ENCODE peak calls at places on chromosomes 7 and 10, in seven cellular contexts. One of them, this sample, is unnamed.

GRCh38 chr10:62323751-62324150 is 50.4 kb upstream of the ZNF365 start:
- DNase-seq in A549: no peak
- DNase-seq in B cell: no peak
- DNase-seq in astrocyte: peak
- DNase-seq in IMR-90: no peak
- DNase-seq in left ventricle myocardium inferior: no peak
- DNase-seq in lung: no peak
- DNase-seq in this sample: no peak

GRCh38 chr7:7957513-7957912 is 11.1 kb upstream of the GLCCI1 start:
- DNase-seq in IMR-90: peak
- DNase-seq in B cell: no peak
- DNase-seq in A549: no peak
- DNase-seq in left ventricle myocardium inferior: no peak
- DNase-seq in astrocyte: no peak
- DNase-seq in lung: no peak
- DNase-seq in this sample: no peak

GRCh38 chr7:24902276-24902675 is 77.7 kb downstream of the OSBPL3 start:
- DNase-seq in left ventricle myocardium inferior: no peak
- DNase-seq in astrocyte: no peak
- DNase-seq in A549: no peak
- DNase-seq in lung: no peak
- DNase-seq in IMR-90: peak
- DNase-seq in B cell: no peak
- DNase-seq in this sample: no peak

GRCh38 chr7:80637911-80638765 is at the start of gene CD36:
- DNase-seq in A549: no peak
- DNase-seq in astrocyte: no peak
- DNase-seq in lung: no peak
- DNase-seq in B cell: no peak
- DNase-seq in left ventricle myocardium inferior: no peak
- DNase-seq in IMR-90: no peak
- DNase-seq in this sample: no peak

GRCh38 chr7:29929018-29929807 is 60.4 kb downstream of the SCRN1 start:
- DNase-seq in lung: no peak
- DNase-seq in left ventricle myocardium inferior: no peak
- DNase-seq in IMR-90: no peak
- DNase-seq in A549: no peak
- DNase-seq in B cell: no peak
- DNase-seq in astrocyte: no peak
- DNase-seq in this sample: no peak

GRCh38 chr10:130997267-130998045 is 314.1 kb downstream of the TCERG1L start:
- DNase-seq in left ventricle myocardium inferior: no peak
- DNase-seq in A549: no peak
- DNase-seq in B cell: no peak
- DNase-seq in astrocyte: no peak
- DNase-seq in IMR-90: no peak
- DNase-seq in lung: peak
- DNase-seq in this sample: no peak

GRCh38 chr10:73113543-73113942 is 3.3 kb downstream of the NUDT13 start:
- DNase-seq in IMR-90: peak
- DNase-seq in left ventricle myocardium inferior: no peak
- DNase-seq in astrocyte: no peak
- DNase-seq in A549: no peak
- DNase-seq in lung: no peak
- DNase-seq in B cell: no peak
- DNase-seq in this sample: no peak

GRCh38 chr10:79357180-79357579 is 9.9 kb downstream of the PPIF start:
- DNase-seq in IMR-90: no peak
- DNase-seq in astrocyte: no peak
- DNase-seq in lung: no peak
- DNase-seq in B cell: no peak
- DNase-seq in A549: no peak
- DNase-seq in left ventricle myocardium inferior: no peak
- DNase-seq in this sample: no peak

GRCh38 chr7:140059288-140060242 is 3.2 kb downstream of the PARP12 start:
- DNase-seq in left ventricle myocardium inferior: peak
- DNase-seq in astrocyte: peak
- DNase-seq in lung: peak
- DNase-seq in A549: peak
- DNase-seq in B cell: no peak
- DNase-seq in IMR-90: peak
- DNase-seq in this sample: no peak

GRCh38 chr7:47226688-47227087 is 355.2 kb downstream of the TNS3 start:
- DNase-seq in left ventricle myocardium inferior: no peak
- DNase-seq in lung: no peak
- DNase-seq in IMR-90: no peak
- DNase-seq in B cell: no peak
- DNase-seq in astrocyte: no peak
- DNase-seq in A549: no peak
- DNase-seq in this sample: no peak

GRCh38 chr7:158881731-158882130 is 25.4 kb downstream of the DYNC2I1 start:
- DNase-seq in astrocyte: no peak
- DNase-seq in A549: no peak
- DNase-seq in lung: no peak
- DNase-seq in B cell: no peak
- DNase-seq in IMR-90: no peak
- DNase-seq in left ventricle myocardium inferior: no peak
- DNase-seq in this sample: no peak

GRCh38 chr7:55593172-55593514 is 20.8 kb upstream of the VOPP1 start:
- DNase-seq in lung: no peak
- DNase-seq in astrocyte: no peak
- DNase-seq in B cell: no peak
- DNase-seq in A549: no peak
- DNase-seq in left ventricle myocardium inferior: no peak
- DNase-seq in IMR-90: no peak
- DNase-seq in this sample: no peak

GRCh38 chr7:153193144-153193595 is 433.6 kb downstream of the ACTR3B start:
- DNase-seq in left ventricle myocardium inferior: no peak
- DNase-seq in astrocyte: no peak
- DNase-seq in A549: peak
- DNase-seq in B cell: no peak
- DNase-seq in IMR-90: no peak
- DNase-seq in lung: peak
- DNase-seq in this sample: peak

GRCh38 chr7:30113144-30113543 is 21.6 kb upstream of the MTURN start:
- DNase-seq in lung: no peak
- DNase-seq in A549: no peak
- DNase-seq in B cell: no peak
- DNase-seq in astrocyte: no peak
- DNase-seq in left ventricle myocardium inferior: no peak
- DNase-seq in IMR-90: no peak
- DNase-seq in this sample: no peak

GRCh38 chr7:117686311-117686935 is 186.8 kb downstream of the CTTNBP2 start:
- DNase-seq in A549: no peak
- DNase-seq in lung: no peak
- DNase-seq in astrocyte: no peak
- DNase-seq in B cell: no peak
- DNase-seq in left ventricle myocardium inferior: no peak
- DNase-seq in IMR-90: no peak
- DNase-seq in this sample: no peak

GRCh38 chr7:69564454-69565417 is 33.5 kb upstream of the AUTS2 start:
- DNase-seq in B cell: no peak
- DNase-seq in IMR-90: no peak
- DNase-seq in A549: no peak
- DNase-seq in left ventricle myocardium inferior: no peak
- DNase-seq in astrocyte: peak
- DNase-seq in lung: peak
- DNase-seq in this sample: no peak

GRCh38 chr7:66639773-66640172 is 11.1 kb downstream of the KCTD7 start:
- DNase-seq in left ventricle myocardium inferior: no peak
- DNase-seq in IMR-90: no peak
- DNase-seq in A549: no peak
- DNase-seq in B cell: no peak
- DNase-seq in astrocyte: no peak
- DNase-seq in lung: no peak
- DNase-seq in this sample: no peak

GRCh38 chr7:66640802-66641525 is 12.3 kb downstream of the KCTD7 start:
- DNase-seq in astrocyte: no peak
- DNase-seq in IMR-90: no peak
- DNase-seq in lung: no peak
- DNase-seq in A549: no peak
- DNase-seq in left ventricle myocardium inferior: no peak
- DNase-seq in B cell: no peak
- DNase-seq in this sample: no peak

GRCh38 chr7:66641526-66641871 is 12.8 kb downstream of the KCTD7 start:
- DNase-seq in lung: no peak
- DNase-seq in A549: no peak
- DNase-seq in B cell: no peak
- DNase-seq in astrocyte: no peak
- DNase-seq in IMR-90: no peak
- DNase-seq in left ventricle myocardium inferior: no peak
- DNase-seq in this sample: no peak

GRCh38 chr7:66642186-66642585 is 13.5 kb downstream of the KCTD7 start:
- DNase-seq in astrocyte: no peak
- DNase-seq in lung: no peak
- DNase-seq in A549: no peak
- DNase-seq in B cell: no peak
- DNase-seq in IMR-90: no peak
- DNase-seq in left ventricle myocardium inferior: no peak
- DNase-seq in this sample: no peak

DNA sequence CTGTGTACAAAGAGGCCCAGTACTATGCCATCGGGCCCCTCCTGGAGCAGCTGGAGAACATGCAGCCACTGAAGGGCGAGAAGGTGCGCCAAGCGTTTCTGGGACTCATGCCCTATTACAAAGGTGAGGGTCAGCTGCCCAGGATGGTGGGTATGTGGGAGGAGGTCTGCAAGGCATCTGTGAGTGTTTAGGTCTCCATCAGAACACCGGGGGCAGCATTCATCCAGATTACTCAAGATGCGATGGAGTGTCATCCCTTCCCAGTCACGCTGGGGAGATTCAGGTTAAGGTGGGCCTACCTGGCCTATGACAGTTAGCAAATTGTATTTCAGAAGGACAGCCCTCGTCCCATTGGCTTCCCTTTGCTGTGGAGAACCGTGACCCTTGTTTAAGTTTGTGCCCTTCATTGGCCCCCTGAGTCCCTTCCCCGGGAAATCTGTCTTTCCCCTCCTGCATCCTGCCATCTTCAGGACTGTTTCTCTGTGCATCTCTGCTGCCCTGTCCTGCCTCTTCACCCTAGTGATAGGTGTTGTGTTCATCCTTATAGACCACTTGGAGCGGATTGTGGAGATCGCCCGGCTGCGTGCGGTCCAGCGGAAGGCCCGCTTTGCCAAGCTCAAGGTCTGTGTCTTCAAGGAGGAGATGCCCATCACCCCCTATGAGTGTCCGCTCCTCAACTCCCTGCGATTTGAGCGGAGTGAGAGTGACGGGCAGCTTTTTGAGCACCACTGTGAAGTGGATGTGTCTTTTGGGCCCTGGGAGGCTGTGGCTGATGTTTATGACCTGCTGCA is 9.8 kb downstream of the KCTD7 start:
- DNase-seq in left ventricle myocardium inferior: no peak
- DNase-seq in IMR-90: no peak
- DNase-seq in B cell: no peak
- DNase-seq in astrocyte: no peak
- DNase-seq in A549: no peak
- DNase-seq in lung: no peak
- DNase-seq in this sample: no peak
- TF ChIP-seq CTCF in left ventricle myocardium inferior: no peak
- TF ChIP-seq CTCF in IMR-90: no peak
- TF ChIP-seq CTCF in B cell: no peak
- TF ChIP-seq CTCF in astrocyte: no peak
- TF ChIP-seq CTCF in A549: no peak
- TF ChIP-seq CTCF in lung: no peak
- TF ChIP-seq CTCF in this sample: no peak

DNA sequence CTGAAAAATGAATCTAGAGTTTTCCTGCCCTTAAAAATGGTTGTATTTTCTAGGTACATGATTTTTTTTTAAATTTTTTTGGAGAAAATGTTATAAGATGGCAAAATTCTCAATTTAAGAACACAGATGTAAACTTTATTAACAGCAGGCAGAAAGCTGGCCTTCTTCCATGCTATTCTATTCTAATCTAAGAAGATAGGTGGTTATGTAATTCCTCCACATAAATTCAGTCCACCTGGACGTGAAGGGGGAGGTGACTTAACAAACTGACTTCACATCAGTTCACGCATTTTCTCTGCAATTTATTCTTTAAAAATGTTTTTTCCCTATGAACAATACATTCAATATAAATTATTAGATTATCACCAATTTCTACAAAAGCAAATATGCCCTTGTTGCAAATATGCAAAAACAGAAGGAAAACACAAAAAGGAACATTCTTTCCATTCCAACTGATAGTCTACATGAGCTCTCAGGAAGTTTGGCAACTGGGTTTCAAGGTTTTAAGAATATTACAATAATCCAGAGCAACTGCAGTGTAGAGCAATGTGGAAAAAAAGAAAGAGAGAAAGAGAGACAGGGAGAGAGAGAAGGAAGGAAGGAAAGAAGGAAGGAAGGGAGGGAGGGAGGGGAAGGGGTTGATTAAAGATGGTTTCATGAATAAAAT is 76.8 kb downstream of the HIBADH start:
- DNase-seq in IMR-90: no peak
- DNase-seq in left ventricle myocardium inferior: no peak
- DNase-seq in A549: no peak
- DNase-seq in lung: no peak
- DNase-seq in B cell: no peak
- DNase-seq in astrocyte: no peak
- DNase-seq in this sample: no peak
- TF ChIP-seq CTCF in IMR-90: peak
- TF ChIP-seq CTCF in left ventricle myocardium inferior: no peak
- TF ChIP-seq CTCF in A549: no peak
- TF ChIP-seq CTCF in lung: no peak
- TF ChIP-seq CTCF in B cell: no peak
- TF ChIP-seq CTCF in astrocyte: no peak
- TF ChIP-seq CTCF in this sample: no peak

DNA sequence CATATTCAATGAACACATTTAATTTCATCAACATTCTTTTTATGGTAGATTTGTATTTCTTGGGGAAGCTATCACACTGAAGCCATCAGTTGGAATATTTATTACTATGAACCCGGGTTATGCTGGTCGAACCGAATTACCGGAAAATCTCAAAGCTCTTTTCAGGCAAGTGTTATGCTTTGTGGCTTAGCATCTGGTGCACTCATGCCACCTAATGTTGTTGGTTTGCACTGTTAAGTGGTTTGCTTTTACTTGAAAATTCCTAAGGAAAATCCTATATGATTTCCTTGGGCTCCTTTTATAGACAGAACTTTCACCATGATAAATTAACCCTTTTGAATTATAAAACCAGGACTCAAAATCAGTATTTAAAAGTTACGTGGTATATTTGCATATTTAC is 147.9 kb downstream of the DNAH11 start:
- DNase-seq in astrocyte: no peak
- DNase-seq in B cell: no peak
- DNase-seq in A549: no peak
- DNase-seq in IMR-90: no peak
- DNase-seq in left ventricle myocardium inferior: no peak
- DNase-seq in lung: no peak
- DNase-seq in this sample: no peak
- TF ChIP-seq CTCF in astrocyte: no peak
- TF ChIP-seq CTCF in B cell: no peak
- TF ChIP-seq CTCF in A549: peak
- TF ChIP-seq CTCF in IMR-90: no peak
- TF ChIP-seq CTCF in left ventricle myocardium inferior: peak
- TF ChIP-seq CTCF in lung: no peak
- TF ChIP-seq CTCF in this sample: no peak

DNA sequence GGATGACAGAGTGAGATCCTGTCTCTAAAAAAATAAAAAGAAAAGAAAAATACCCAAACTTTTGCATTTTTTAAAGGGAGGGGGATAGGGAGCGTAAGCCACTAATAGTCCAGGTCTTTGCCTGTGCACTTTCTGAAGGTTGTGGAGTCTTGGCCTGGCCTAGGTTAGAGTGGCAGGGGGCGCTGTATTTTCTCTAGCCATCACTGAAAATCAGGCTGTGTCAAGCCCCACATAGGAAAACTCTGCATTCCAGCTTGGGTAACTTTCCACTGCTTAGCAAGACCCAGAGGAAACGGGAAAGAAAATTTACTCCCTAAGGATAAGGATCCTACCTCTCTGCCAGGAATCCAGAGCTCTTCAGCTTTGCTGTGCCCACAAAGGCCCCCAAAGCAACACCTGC is 10.5 kb upstream of the PAX4 start:
- DNase-seq in IMR-90: no peak
- DNase-seq in lung: no peak
- DNase-seq in left ventricle myocardium inferior: no peak
- DNase-seq in A549: no peak
- DNase-seq in B cell: no peak
- DNase-seq in astrocyte: no peak
- DNase-seq in this sample: peak
- TF ChIP-seq CTCF in IMR-90: no peak
- TF ChIP-seq CTCF in lung: no peak
- TF ChIP-seq CTCF in left ventricle myocardium inferior: no peak
- TF ChIP-seq CTCF in A549: no peak
- TF ChIP-seq CTCF in B cell: no peak
- TF ChIP-seq CTCF in astrocyte: no peak
- TF ChIP-seq CTCF in this sample: no peak

This sample was measured in endothelial cell.